ENCODE peak calls at places on chromosomes 16 and 17, in eight cellular contexts. J, B, P, Q, L, E, F and O are unnamed samples.

GRCh38 chr17:35915153-35915969 is 15.2 kb downstream of the RDM1 start:
- DNase-seq in P (no peak), B (no peak), Q (no peak), E (no peak), J (no peak), L (no peak), F (no peak), O (no peak)

GRCh38 chr16:85330694-85331188 is 218.5 kb upstream of the CIBAR2 start:
- DNase-seq in Q (peak), L (peak), E (peak), F (peak), P (no peak), B (peak), J (no peak), O (no peak)

GRCh38 chr17:78979780-78980623 is at the start of gene LGALS3BP:
- DNase-seq in F (peak), Q (peak), B (no peak), J (no peak), L (peak), E (peak), P (peak), O (no peak)

GRCh38 chr17:57532966-57533365 is 212.1 kb downstream of the CCDC182 start:
- DNase-seq in L (no peak), Q (no peak), J (no peak), P (no peak), E (no peak), F (no peak), B (no peak), O (no peak)

GRCh38 chr16:49700222-49700927 is 155.5 kb downstream of the ZNF423 start:
- DNase-seq in B (peak), E (peak), F (no peak), P (no peak), L (no peak), J (no peak), Q (peak), O (no peak)

GRCh38 chr16:87762071-87762571 is 3.7 kb downstream of the KLHDC4 start:
- DNase-seq in B (no peak), E (no peak), L (no peak), J (no peak), P (no peak), Q (no peak), F (no peak), O (no peak)

GRCh38 chr16:49652441-49653175 is 203.3 kb downstream of the ZNF423 start:
- DNase-seq in L (no peak), Q (no peak), F (no peak), B (peak), P (no peak), J (no peak), E (peak), O (no peak)

GRCh38 chr17:41547378-41547841 is 19.3 kb upstream of the KRT19 start:
- DNase-seq in Q (peak), J (no peak), B (no peak), E (no peak), P (no peak), L (no peak), F (peak), O (no peak)

GRCh38 chr16:81618661-81619060 is 160.4 kb upstream of the PLCG2 start:
- DNase-seq in P (no peak), J (no peak), E (no peak), L (no peak), B (no peak), F (no peak), Q (no peak), O (no peak)

GRCh38 chr17:21125862-21126261 is 902 bp upstream of the DHRS7B start:
- DNase-seq in E (no peak), F (no peak), P (peak), J (peak), Q (no peak), L (no peak), B (no peak), O (peak)

GRCh38 chr17:78241277-78242023 is 10.0 kb downstream of the TMEM235 start:
- DNase-seq in E (peak), P (no peak), L (no peak), J (no peak), B (no peak), F (peak), Q (peak), O (no peak)

GRCh38 chr17:1532836-1533602 is 16.6 kb upstream of the INPP5K start:
- DNase-seq in L (no peak), J (peak), Q (peak), P (peak), B (no peak), F (no peak), E (no peak), O (peak)

GRCh38 chr17:36072431-36073121 is 8.5 kb downstream of the CCL18 start:
- DNase-seq in J (no peak), F (peak), Q (peak), E (peak), L (peak), B (peak), P (peak), O (peak)

GRCh38 chr16:57764341-57765159 is 29.0 kb downstream of the KATNB1 start:
- DNase-seq in Q (peak), E (peak), J (no peak), P (no peak), L (no peak), B (no peak), F (peak), O (no peak)

GRCh38 chr17:55167024-55167721 is 97.6 kb upstream of the HLF start:
- DNase-seq in L (no peak), J (no peak), F (no peak), P (no peak), B (no peak), Q (no peak), E (no peak), O (no peak)

GRCh38 chr16:10599626-10600025 is 19.2 kb upstream of the EMP2 start:
- DNase-seq in B (no peak), L (no peak), E (no peak), P (no peak), Q (no peak), J (no peak), F (no peak), O (no peak)

GRCh38 chr16:12850186-12850585 is 46.5 kb upstream of the CPPED1 start:
- DNase-seq in J (no peak), Q (no peak), L (no peak), B (no peak), P (no peak), F (no peak), E (no peak), O (no peak)

GRCh38 chr17:56594528-56595418 is 1.3 kb downstream of the NOG start:
- DNase-seq in L (no peak), B (no peak), P (peak), E (peak), Q (peak), F (peak), J (peak), O (no peak)

GRCh38 chr16:30186782-30187555 is 3.6 kb downstream of the CORO1A start:
- DNase-seq in E (peak), P (peak), B (peak), L (no peak), J (peak), Q (peak), F (no peak), O (peak)

GRCh38 chr17:75430159-75430748 is 24.8 kb upstream of the GRB2 start:
- DNase-seq in E (no peak), Q (no peak), F (peak), J (no peak), P (no peak), L (no peak), B (no peak), O (no peak)